ENCODE peak calls at places on chromosome 7, in eight cellular contexts. U is aorta; R is gastrocnemius medialis; E is CD8-positive, alpha-beta T cell; A is AG04450; K is left ventricle myocardium inferior; G is transverse colon; Y is bronchial epithelial cell. L is an unnamed sample. For H3K27me3, the result is how much of the 10 kb centered on the place peaks cover.

GRCh38 chr7:121366852-121367431 is 29.2 kb downstream of the FAM3C start:
- DNase-seq in K (no peak), A (peak), G (no peak), R (no peak), U (no peak), E (peak), Y (peak), L (no peak)

GRCh38 chr7:13839063-13839462 is 150.4 kb downstream of the ETV1 start:
- DNase-seq in G (no peak), Y (no peak), E (no peak), K (no peak), R (no peak), U (no peak), A (no peak), L (no peak)

GRCh38 chr7:29609162-29610030 is 45.8 kb downstream of the PRR15 start:
- DNase-seq in E (no peak), K (no peak), G (peak), A (no peak), Y (peak), R (no peak), U (no peak), L (no peak)

GRCh38 chr7:95675016-95675415 is 78.7 kb upstream of the PDK4 start:
- DNase-seq in G (no peak), A (no peak), R (no peak), Y (no peak), U (no peak), K (no peak), E (no peak), L (no peak)

GRCh38 chr7:158187055-158187770 is 400.4 kb downstream of the PTPRN2 start:
- DNase-seq in Y (no peak), A (no peak), U (no peak), E (no peak), K (no peak), R (no peak), G (no peak), L (no peak)

GRCh38 chr7:92402920-92403759 is 44.1 kb upstream of the GATAD1 start:
- DNase-seq in Y (peak), E (no peak), U (no peak), A (no peak), K (no peak), G (no peak), R (no peak), L (no peak)

GRCh38 chr7:99132922-99133321 is 11.0 kb downstream of the SMURF1 start:
- DNase-seq in R (no peak), Y (peak), A (peak), G (no peak), U (no peak), E (no peak), K (no peak), L (no peak)

GRCh38 chr7:142669074-142669654 is 80.1 kb upstream of the PRSS1 start:
- DNase-seq in R (no peak), U (no peak), K (no peak), E (no peak), G (no peak), Y (peak), A (no peak), L (no peak)

GRCh38 chr7:123633553-123633952 is 22.1 kb upstream of the LMOD2 start:
- DNase-seq in G (no peak), U (no peak), R (no peak), E (no peak), K (no peak), A (no peak), Y (peak), L (no peak)

GRCh38 chr7:29924684-29925083 is 64.9 kb downstream of the SCRN1 start:
- DNase-seq in U (no peak), Y (no peak), K (no peak), G (no peak), E (no peak), A (no peak), R (no peak), L (no peak)

GRCh38 chr7:44087914-44088838 is 5.8 kb upstream of the POLM start:
- DNase-seq in K (peak), U (peak), G (no peak), Y (no peak), A (no peak), R (no peak), E (no peak), L (peak)

GRCh38 chr7:113561446-113561845 is 357.4 kb downstream of the PPP1R3A start:
- DNase-seq in K (no peak), A (peak), G (no peak), E (no peak), R (no peak), Y (peak), U (no peak), L (no peak)

GRCh38 chr7:12911053-12911452 is 223.6 kb downstream of the ARL4A start:
- DNase-seq in K (no peak), U (no peak), G (no peak), Y (peak), R (no peak), A (no peak), E (no peak), L (no peak)

GRCh38 chr7:66204822-66205735 is at the start of gene TPST1:
- DNase-seq in K (peak), R (peak), U (peak), E (peak), Y (peak), A (peak), G (peak), L (peak)

GRCh38 chr7:33043434-33043833 is 19.1 kb downstream of the NT5C3A start:
- DNase-seq in U (no peak), Y (no peak), R (no peak), G (no peak), E (no peak), A (no peak), K (no peak), L (no peak)

GRCh38 chr7:102140952-102141370 is 145.7 kb upstream of the SH2B2 start:
- DNase-seq in Y (no peak), E (no peak), U (no peak), K (no peak), R (no peak), G (peak), A (no peak), L (no peak)

GRCh38 chr7:98860069-98860468 is 9.7 kb downstream of the TMEM130 start:
- DNase-seq in K (no peak), U (no peak), R (no peak), E (no peak), G (no peak), Y (no peak), A (no peak), L (no peak)

GRCh38 chr7:47266131-47266706 is 315.7 kb downstream of the TNS3 start:
- DNase-seq in G (peak), Y (peak), A (peak), R (peak), E (no peak), K (peak), U (peak), L (peak)

GRCh38 chr7:73541722-73542121 is 15.8 kb downstream of the BCL7B start:
- DNase-seq in K (no peak), U (no peak), Y (no peak), G (no peak), A (no peak), R (no peak), E (no peak), L (no peak)

GRCh38 chr7:27129729-27130539 is 623 bp downstream of the HOXA4 start:
- DNase-seq in A (no peak), Y (no peak), R (peak), E (no peak), K (no peak), U (peak), G (peak), L (peak)

GRCh38 chr7:22296916-22297315 is 60.0 kb downstream of the RAPGEF5 start:
- DNase-seq in A (no peak), K (no peak), G (no peak), R (no peak), E (no peak), Y (peak), U (no peak), L (no peak)

GRCh38 chr7:75814407-75814947 is 871 bp upstream of the CCL24 start:
- DNase-seq in Y (no peak), K (no peak), A (no peak), E (no peak), G (no peak), U (no peak), R (no peak), L (no peak)

GRCh38 chr7:105016083-105017075 is 2.4 kb downstream of the KMT2E start:
- DNase-seq in A (no peak), K (no peak), G (no peak), Y (no peak), R (no peak), E (no peak), U (no peak), L (no peak)

GRCh38 chr7:99918959-99919813 is at the start of gene TRIM4:
- DNase-seq in G (peak), R (peak), E (peak), K (peak), A (peak), Y (peak), U (peak), L (peak)

GRCh38 chr7:99193527-99194214 is 14.2 kb downstream of the KPNA7 start:
- DNase-seq in E (no peak), U (no peak), R (no peak), K (no peak), Y (peak), G (no peak), A (no peak), L (no peak)

GRCh38 chr7:68321776-68322496 is 1276.3 kb upstream of the AUTS2 start:
- DNase-seq in G (no peak), K (no peak), R (peak), A (no peak), Y (peak), U (no peak), E (no peak), L (no peak)

GRCh38 chr7:137342751-137343482 is 616 bp downstream of the PTN start:
- DNase-seq in U (no peak), A (no peak), K (no peak), R (no peak), E (no peak), G (no peak), Y (no peak), L (no peak)

GRCh38 chr7:50679218-50680007 is 103.3 kb downstream of the GRB10 start:
- DNase-seq in U (no peak), R (no peak), Y (peak), A (no peak), G (no peak), K (no peak), E (no peak), L (no peak)

GRCh38 chr7:6268023-6268908 is 4.2 kb downstream of the CYTH3 start:
- DNase-seq in A (no peak), R (no peak), K (no peak), E (no peak), G (no peak), U (no peak), Y (no peak), L (no peak)

GRCh38 chr7:136251826-136252225 is 274.7 kb upstream of the MTPN start:
- DNase-seq in Y (no peak), E (no peak), G (no peak), A (no peak), K (no peak), R (no peak), U (no peak), L (no peak)

GRCh38 chr7:30136339-30136738 is 1.6 kb downstream of the MTURN start:
- DNase-seq in E (no peak), K (no peak), U (no peak), A (no peak), G (no peak), R (no peak), Y (no peak), L (no peak)

GRCh38 chr7:70016044-70016770 is 417.9 kb downstream of the AUTS2 start:
- DNase-seq in R (no peak), Y (peak), K (no peak), E (no peak), G (no peak), U (no peak), A (no peak), L (no peak)

GRCh38 chr7:30162622-30163124 is 27.9 kb downstream of the MTURN start:
- DNase-seq in U (no peak), R (no peak), Y (peak), E (peak), K (no peak), A (no peak), G (no peak), L (no peak)

GRCh38 chr7:22572292-22572691 is 72.3 kb upstream of the STEAP1B start:
- DNase-seq in R (no peak), K (no peak), G (no peak), A (no peak), E (no peak), Y (no peak), U (no peak), L (no peak)

GRCh38 chr7:80236696-80237095 is 102.1 kb downstream of the GNAI1 start:
- DNase-seq in E (no peak), U (no peak), Y (peak), K (no peak), G (no peak), A (no peak), R (no peak), L (no peak)

GRCh38 chr7:80230327-80230726 is 95.7 kb downstream of the GNAI1 start:
- DNase-seq in A (no peak), U (no peak), K (no peak), E (no peak), G (no peak), R (no peak), Y (no peak), L (no peak)

GRCh38 chr7:80232969-80233724 is 98.5 kb downstream of the GNAI1 start:
- DNase-seq in Y (peak), K (no peak), U (no peak), R (no peak), E (no peak), G (no peak), A (no peak), L (no peak)

DNA sequence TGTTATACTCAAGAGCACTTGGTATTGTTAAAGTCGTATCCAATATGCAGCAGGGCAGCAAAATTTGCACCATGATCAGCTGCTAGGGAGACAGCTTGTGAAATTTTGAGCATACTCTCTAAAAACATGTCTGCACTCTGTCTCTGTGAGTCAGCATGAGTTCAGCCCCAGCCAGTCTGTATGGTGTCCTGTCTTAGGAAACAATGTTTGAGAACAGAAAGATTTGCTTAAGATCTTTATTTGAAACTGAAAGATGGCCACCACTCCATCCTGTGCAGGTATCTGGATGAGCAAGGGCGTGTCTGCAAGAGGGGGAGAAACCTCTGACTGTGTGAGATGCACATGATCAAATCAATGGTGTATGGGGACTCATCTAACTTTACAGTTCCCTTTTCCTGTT is 97.1 kb downstream of the GNAI1 start:
- DNase-seq in U (no peak), R (no peak), K (no peak), A (no peak), Y (peak), G (no peak), E (no peak), L (no peak)
- H3K27me3 ChIP-seq in U (under half), R (under half), K (under half), A (under half), Y (under half), G (under half), E (under half), L (under half)

GRCh38 chr7:34720289-34720688 is 62.3 kb downstream of the NPSR1 start:
- DNase-seq in Y (no peak), E (no peak), R (no peak), K (no peak), A (no peak), G (no peak), U (no peak), L (no peak)
- H3K27me3 ChIP-seq in Y (under half), E (under half), R (under half), K (under half), A (under half), G (under half), U (under half), L (under half)

DNA sequence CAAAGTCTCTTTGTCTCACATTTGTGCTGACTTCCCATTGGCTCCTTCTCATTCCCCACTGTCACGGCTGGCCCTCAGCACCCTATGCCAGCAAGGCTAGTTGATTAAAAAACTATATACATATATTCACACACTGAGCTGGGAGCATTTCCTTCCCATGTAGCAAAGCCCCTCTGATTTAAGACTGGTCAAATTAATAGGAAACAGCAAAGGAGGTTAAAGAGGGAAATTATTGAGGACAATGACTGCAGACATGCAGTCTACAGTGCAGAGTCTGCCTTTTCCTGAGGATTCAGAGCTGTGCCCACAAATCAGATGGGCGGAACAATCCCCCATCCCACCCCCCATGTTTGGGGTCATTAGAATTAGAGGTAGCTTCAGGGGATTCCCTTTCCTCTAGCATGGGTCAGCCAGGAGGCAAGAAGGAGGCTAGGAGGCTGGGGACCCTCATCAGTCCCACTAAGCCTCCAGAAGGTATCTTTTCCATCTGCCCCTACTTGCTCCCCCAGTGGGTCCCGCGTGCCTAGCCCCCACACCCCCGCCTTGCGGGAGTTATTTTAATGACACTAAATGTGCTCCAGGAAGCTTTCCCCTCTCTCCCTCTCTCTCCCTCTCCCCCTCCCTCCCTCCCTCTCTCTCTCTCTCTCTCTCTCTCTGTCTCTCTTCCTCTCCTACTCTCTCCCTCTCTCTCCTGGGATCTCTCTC is 9.8 kb upstream of the DLX6 start:
- DNase-seq in K (no peak), G (no peak), U (no peak), E (no peak), Y (no peak), R (no peak), A (no peak), L (no peak)
- H3K27me3 ChIP-seq in K (half or more), G (half or more), U (under half), E (under half), Y (half or more), R (half or more), A (half or more), L (under half)

DNA sequence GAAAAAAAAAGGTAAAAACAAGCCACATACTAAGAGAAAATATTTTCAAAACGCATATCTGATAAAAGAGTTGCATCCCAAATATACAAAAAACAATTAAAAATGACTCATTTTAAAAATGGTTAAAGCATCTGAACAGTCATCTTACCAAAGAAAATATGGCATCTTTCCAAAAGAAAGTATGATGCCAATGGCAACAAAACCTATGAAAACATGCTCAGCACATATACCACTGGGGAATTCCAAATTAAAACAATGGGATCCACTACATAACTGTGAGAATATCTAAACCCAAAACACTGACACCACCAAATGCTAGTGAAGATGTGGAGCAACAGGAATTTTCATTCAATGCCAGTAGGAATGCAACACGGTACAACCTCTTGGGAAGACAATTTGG is 39.3 kb downstream of the VSTM2A start:
- DNase-seq in K (no peak), Y (peak), G (no peak), U (no peak), R (no peak), E (no peak), A (no peak), L (no peak)
- H3K27me3 ChIP-seq in K (under half), Y (under half), G (under half), U (under half), R (under half), E (under half), A (under half), L (under half)

GRCh38 chr7:1260236-1260635 is 27.6 kb downstream of the UNCX start:
- DNase-seq in E (no peak), K (no peak), R (no peak), A (no peak), U (peak), G (no peak), Y (no peak), L (no peak)
- H3K27me3 ChIP-seq in E (under half), K (half or more), R (under half), A (half or more), U (under half), G (half or more), Y (under half), L (under half)

GRCh38 chr7:48528689-48529088 is 357.4 kb downstream of the ABCA13 start:
- DNase-seq in A (no peak), E (no peak), K (no peak), R (no peak), G (no peak), Y (no peak), U (no peak), L (no peak)
- H3K27me3 ChIP-seq in A (under half), E (under half), K (under half), R (under half), G (under half), Y (under half), U (under half), L (under half)

GRCh38 chr7:20795881-20796280 is 9.2 kb upstream of the SP8 start:
- DNase-seq in A (no peak), U (no peak), R (no peak), Y (no peak), E (no peak), K (no peak), G (no peak), L (no peak)
- H3K27me3 ChIP-seq in A (half or more), U (under half), R (half or more), Y (half or more), E (under half), K (half or more), G (half or more), L (under half)